ENCODE peak calls at places on chromosomes 3 and 15, in nine cellular contexts. Q, Y, M, B, E, D, C, F and N are unnamed samples.

GRCh38 chr3:30002782-30003181 is 603.6 kb upstream of the TGFBR2 start:
- DNase-seq in C (no peak), E (no peak), F (no peak), B (no peak), M (no peak), Q (no peak), Y (no peak), D (no peak), N (no peak)

GRCh38 chr3:182683335-182684257 is 109.7 kb upstream of the ATP11B start:
- DNase-seq in E (peak; percentile 73), F (no peak), B (peak; percentile 72), C (peak; percentile 71), D (peak; percentile 85), M (peak; percentile 40), Y (peak; percentile 81), Q (peak; percentile 47), N (peak; percentile 62)

GRCh38 chr3:14698601-14699244 is 23.8 kb downstream of the C3orf20 start:
- DNase-seq in Y (no peak), Q (no peak), M (no peak), F (no peak), C (no peak), B (no peak), D (no peak), E (no peak), N (peak; percentile 34)

GRCh38 chr15:99130314-99130713 is 25.4 kb downstream of the SYNM start:
- DNase-seq in D (peak; percentile 41), F (peak; percentile 11), C (no peak), B (no peak), E (no peak), Q (no peak), M (no peak), Y (no peak), N (peak; percentile 52)

GRCh38 chr3:37377670-37378069 is 203.3 kb upstream of the LRRFIP2 start:
- DNase-seq in C (no peak), Y (no peak), D (no peak), B (no peak), M (no peak), E (no peak), F (no peak), Q (no peak), N (no peak)

GRCh38 chr3:98188553-98188952 is 22.1 kb downstream of the OR5H15 start:
- DNase-seq in D (peak; percentile 15), M (no peak), Y (peak; percentile 16), Q (no peak), E (peak; percentile 18), F (no peak), C (no peak), B (no peak), N (no peak)

GRCh38 chr15:31477301-31477700 is 150.7 kb downstream of the KLF13 start:
- DNase-seq in C (no peak), B (no peak), Q (no peak), D (no peak), Y (no peak), E (no peak), F (no peak), M (no peak), N (peak; percentile 42)

GRCh38 chr15:69504352-69505040 is 51.9 kb downstream of the RPLP1 start:
- DNase-seq in D (no peak), C (no peak), E (no peak), B (no peak), Q (no peak), F (no peak), M (no peak), Y (no peak), N (no peak)

GRCh38 chr3:175356899-175357324 is 497.8 kb downstream of the NAALADL2 start:
- DNase-seq in B (no peak), F (no peak), Y (no peak), E (no peak), Q (no peak), C (no peak), D (peak; percentile 16), M (peak; percentile 69), N (no peak)

GRCh38 chr3:50238549-50239026 is 2.6 kb downstream of the GNAI2 start:
- DNase-seq in E (no peak), D (no peak), B (no peak), Q (peak; percentile 85), Y (no peak), M (no peak), C (no peak), F (peak; percentile 92), N (peak; percentile 82)

GRCh38 chr3:58496206-58496605 is 4.3 kb downstream of the KCTD6 start:
- DNase-seq in D (no peak), Y (peak; percentile 65), B (no peak), Q (no peak), E (no peak), F (no peak), M (no peak), C (no peak), N (no peak)

GRCh38 chr15:63044645-63045437 is 2.3 kb downstream of the TPM1 start:
- DNase-seq in F (no peak), C (no peak), Q (no peak), Y (peak; percentile 94), M (peak; percentile 62), E (peak; percentile 61), D (peak; percentile 69), B (no peak), N (no peak)

GRCh38 chr3:155730843-155731242 is 14.0 kb downstream of the PLCH1 start:
- DNase-seq in F (no peak), M (no peak), E (no peak), C (no peak), Q (no peak), B (no peak), D (no peak), Y (no peak), N (no peak)

GRCh38 chr15:62606376-62607164 is 436.0 kb upstream of the TPM1 start:
- DNase-seq in F (no peak), Y (no peak), B (no peak), M (peak; percentile 100), D (peak; percentile 99), C (no peak), E (no peak), Q (no peak), N (no peak)

GRCh38 chr3:95341314-95341713 is 1278.5 kb downstream of the NSUN3 start:
- DNase-seq in E (no peak), Y (no peak), B (no peak), M (no peak), Q (no peak), C (no peak), F (no peak), D (no peak), N (no peak)

GRCh38 chr3:188900421-188900941 is 271.3 kb upstream of the TPRG1 start:
- DNase-seq in Y (no peak), C (no peak), D (peak; percentile 60), Q (no peak), M (peak; percentile 93), E (no peak), B (no peak), F (no peak), N (no peak)

GRCh38 chr15:95304116-95304873 is 1026.2 kb upstream of the NR2F2 start:
- DNase-seq in F (no peak), B (no peak), M (no peak), D (peak; percentile 82), E (no peak), C (no peak), Q (peak; percentile 30), Y (no peak), N (no peak)

GRCh38 chr3:102400142-102400541 is 34.7 kb upstream of the ZPLD1 start:
- DNase-seq in D (peak; percentile 21), Y (no peak), B (no peak), M (peak; percentile 17), C (no peak), F (no peak), E (no peak), Q (no peak), N (no peak)

GRCh38 chr3:107753988-107754387 is 231.2 kb downstream of the BBX start:
- DNase-seq in D (no peak), E (no peak), F (no peak), C (no peak), B (no peak), Q (no peak), M (no peak), Y (no peak), N (no peak)

GRCh38 chr15:61205427-61205826 is 23.7 kb downstream of the RORA start:
- DNase-seq in F (no peak), C (no peak), B (no peak), M (peak; percentile 58), D (peak; percentile 61), Y (no peak), E (no peak), Q (no peak), N (no peak)

GRCh38 chr15:72472907-72473669 is 1.0 kb upstream of the ARIH1 start:
- DNase-seq in D (peak; percentile 69), C (no peak), E (no peak), M (no peak), F (no peak), Q (no peak), B (no peak), Y (no peak), N (no peak)
- TF ChIP-seq CTCF in D (peak; percentile 52), C (peak; percentile 31), E (no peak), M (no peak), F (no peak), Q (no peak), B (no peak), Y (no peak), N (no peak)

DNA sequence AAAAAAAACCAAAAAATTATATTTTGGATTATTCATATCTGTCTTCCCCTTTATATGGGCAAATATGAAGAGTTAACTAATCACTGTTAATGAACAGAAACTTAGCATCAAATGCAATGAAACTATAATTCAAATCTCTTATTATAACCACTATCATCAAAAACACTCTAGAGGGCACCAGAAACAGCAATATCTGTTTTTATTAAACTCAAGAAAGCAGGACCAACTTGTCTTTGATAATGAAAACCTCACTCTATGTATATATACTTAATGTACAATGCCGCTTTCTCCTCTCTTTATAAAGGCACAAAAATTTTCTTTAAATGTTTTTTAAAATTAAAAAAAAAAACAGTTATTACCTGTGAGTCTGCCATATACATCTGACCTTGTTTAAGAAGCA is 92.7 kb downstream of the UACA start:
- DNase-seq in B (no peak), M (no peak), Y (no peak), E (no peak), C (no peak), D (peak; percentile 41), Q (no peak), F (no peak), N (no peak)
- TF ChIP-seq CTCF in B (no peak), M (peak; percentile 9), Y (peak; percentile 9), E (peak; percentile 34), C (peak; percentile 38), D (peak; percentile 23), Q (no peak), F (peak; percentile 11), N (no peak)

GRCh38 chr15:57705746-57706404 is 639 bp upstream of the POLR2M start:
- DNase-seq in D (no peak), M (no peak), F (no peak), B (no peak), C (no peak), Y (no peak), E (no peak), Q (no peak), N (no peak)
- TF ChIP-seq CTCF in D (no peak), M (no peak), F (no peak), B (no peak), C (no peak), Y (no peak), E (no peak), Q (no peak), N (no peak)

DNA sequence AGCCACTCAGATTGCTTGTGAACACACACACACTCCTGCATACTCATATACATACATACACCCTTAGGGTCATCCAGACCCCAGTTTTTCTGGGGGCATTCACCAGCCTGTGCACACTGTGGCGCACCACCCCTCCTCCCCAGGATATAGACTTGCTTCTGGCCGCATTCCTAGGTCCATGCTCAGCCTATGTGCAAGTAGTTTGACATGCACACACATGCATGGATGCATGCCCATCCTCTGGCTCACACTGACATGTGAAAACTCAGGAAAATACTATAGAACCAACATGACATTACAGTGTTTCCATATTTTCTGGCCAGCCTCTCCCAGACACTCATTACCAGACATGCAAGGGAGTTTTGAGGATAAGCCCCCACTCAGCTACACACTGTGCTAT is 79.3 kb upstream of the POLG start:
- DNase-seq in C (no peak), D (no peak), Y (no peak), F (no peak), B (no peak), M (no peak), E (no peak), Q (no peak), N (no peak)
- TF ChIP-seq CTCF in C (no peak), D (no peak), Y (no peak), F (no peak), B (no peak), M (no peak), E (no peak), Q (no peak), N (no peak)